ENCODE peak calls at places on chromosomes 11 and 22, in ten cellular contexts. D is EL; Y is activated CD8-positive, alpha-beta memory T cell treated with anti-CD3 and anti-CD28 coated beads for 48 hours; O is neural crest cell; A is activated CD4-positive, CD25-positive, alpha-beta regulatory T cell treated with anti-CD3 and anti-CD28 coated beads, Interleukin-2, amount 50 U/mL, for 72 hours; R is right atrium auricular region; Q is posterior vena cava; I is left ventricle myocardium inferior; C is ovary; T is spleen. F is an unnamed sample.
A peak's percentile ranks its signal among the peaks of the same experiment; 100 is the strongest.

GRCh38 chr11:126355324-126355925 is at the start of gene ST3GAL4:
- DNase-seq in D (peak; percentile 79), Y (peak; percentile 57), O (peak; percentile 81), A (peak; percentile 71), R (peak; percentile 73), Q (peak; percentile 95), I (peak; percentile 90), C (peak; percentile 92), T (peak; percentile 95), F (peak; percentile 14)

GRCh38 chr11:45881708-45882368 is 3.6 kb upstream of the MAPK8IP1 start:
- DNase-seq in D (no peak), Y (no peak), O (no peak), A (no peak), R (no peak), Q (no peak), I (no peak), C (no peak), T (no peak), F (no peak)

GRCh38 chr22:38141574-38141973 is 31.1 kb upstream of the BAIAP2L2 start:
- DNase-seq in D (no peak), Y (no peak), O (no peak), A (no peak), R (no peak), Q (no peak), I (no peak), C (no peak), T (no peak), F (no peak)

GRCh38 chr11:37451903-37452302 is 853.9 kb upstream of the RAG2 start:
- DNase-seq in D (no peak), Y (no peak), O (no peak), A (no peak), R (no peak), Q (no peak), I (no peak), C (no peak), T (no peak), F (no peak)

GRCh38 chr11:94845622-94846021 is 77.5 kb downstream of the AMOTL1 start:
- DNase-seq in D (no peak), Y (no peak), O (no peak), A (no peak), R (no peak), Q (no peak), I (no peak), C (no peak), T (no peak), F (no peak)

GRCh38 chr11:131663403-131664200 is 293.2 kb downstream of the NTM start:
- DNase-seq in D (no peak), Y (no peak), O (no peak), A (no peak), R (no peak), Q (no peak), I (no peak), C (no peak), T (no peak), F (no peak)

GRCh38 chr11:72751293-72752087 is 718 bp downstream of the ARAP1 start:
- DNase-seq in D (no peak), Y (no peak), O (no peak), A (no peak), R (no peak), Q (no peak), I (no peak), C (no peak), T (peak; percentile 69), F (no peak)

GRCh38 chr11:91382946-91383345 is 841.7 kb upstream of the FAT3 start:
- DNase-seq in D (no peak), Y (no peak), O (no peak), A (no peak), R (no peak), Q (no peak), I (no peak), C (no peak), T (no peak), F (no peak)

GRCh38 chr22:19786959-19787848 is 26.6 kb downstream of the TBX1 start:
- DNase-seq in D (no peak), Y (no peak), O (no peak), A (no peak), R (no peak), Q (no peak), I (no peak), C (peak; percentile 7), T (peak; percentile 56), F (no peak)

GRCh38 chr22:39110631-39111561 is 13.9 kb downstream of the APOBEC3H start:
- DNase-seq in D (no peak), Y (no peak), O (no peak), A (no peak), R (no peak), Q (no peak), I (no peak), C (no peak), T (no peak), F (peak; percentile 31)

GRCh38 chr11:65537620-65538231 is 12.8 kb downstream of the SCYL1 start:
- DNase-seq in D (no peak), Y (no peak), O (no peak), A (no peak), R (no peak), Q (no peak), I (no peak), C (peak; percentile 41), T (peak; percentile 79), F (no peak)

GRCh38 chr11:77136074-77136473 is 8.0 kb downstream of the MYO7A start:
- DNase-seq in D (peak; percentile 64), Y (no peak), O (no peak), A (no peak), R (no peak), Q (no peak), I (no peak), C (no peak), T (no peak), F (no peak)